ENCODE peak calls at places on chromosome 13, in nine cellular contexts. Y, C, M, U, L, D, H, X and T are unnamed samples.

GRCh38 chr13:98480915-98481510 is 95.9 kb downstream of the STK24 start:
- DNase-seq in Y (no peak), C (no peak), M (peak; percentile 26), U (no peak), L (peak; percentile 71), D (no peak), H (no peak), X (no peak), T (no peak)

GRCh38 chr13:30616927-30617314 is 799 bp upstream of the USPL1 start:
- DNase-seq in Y (no peak), C (peak; percentile 69), M (peak; percentile 97), U (no peak), L (no peak), D (peak; percentile 65), H (peak; percentile 93), X (peak; percentile 19), T (peak; percentile 54)

GRCh38 chr13:31965361-31966066 is 66.1 kb upstream of the FRY start:
- DNase-seq in Y (no peak), C (no peak), M (peak; percentile 65), U (no peak), L (no peak), D (no peak), H (no peak), X (no peak), T (no peak)

GRCh38 chr13:60335531-60335930 is 61.5 kb upstream of the TDRD3 start:
- DNase-seq in Y (no peak), C (no peak), M (peak; percentile 31), U (no peak), L (no peak), D (no peak), H (no peak), X (no peak), T (no peak)

GRCh38 chr13:29817604-29818378 is 32.6 kb downstream of the UBL3 start:
- DNase-seq in Y (no peak), C (no peak), M (no peak), U (no peak), L (no peak), D (no peak), H (peak; percentile 17), X (no peak), T (no peak)

GRCh38 chr13:25771641-25772478 is 280.0 kb downstream of the SHISA2 start:
- DNase-seq in Y (no peak), C (no peak), M (no peak), U (no peak), L (no peak), D (no peak), H (no peak), X (no peak), T (no peak)

GRCh38 chr13:39737047-39737446 is 81.6 kb downstream of the COG6 start:
- DNase-seq in Y (no peak), C (no peak), M (no peak), U (no peak), L (no peak), D (no peak), H (no peak), X (no peak), T (no peak)

GRCh38 chr13:24008679-24009078 is 111.4 kb upstream of the C1QTNF9B start:
- DNase-seq in Y (no peak), C (no peak), M (peak; percentile 5), U (no peak), L (no peak), D (no peak), H (no peak), X (no peak), T (no peak)

GRCh38 chr13:110680852-110681251 is 25.1 kb downstream of the CARS2 start:
- DNase-seq in Y (no peak), C (peak; percentile 23), M (peak; percentile 21), U (peak; percentile 12), L (peak; percentile 16), D (no peak), H (no peak), X (no peak), T (no peak)

GRCh38 chr13:66222926-66223325 is 1007.2 kb downstream of the PCDH9 start:
- DNase-seq in Y (no peak), C (no peak), M (no peak), U (no peak), L (no peak), D (no peak), H (no peak), X (no peak), T (no peak)

GRCh38 chr13:106493569-106493968 is 41.9 kb downstream of the EFNB2 start:
- DNase-seq in Y (no peak), C (no peak), M (no peak), U (no peak), L (no peak), D (no peak), H (peak; percentile 78), X (no peak), T (no peak)

GRCh38 chr13:30900952-30901749 is 4.9 kb upstream of the MEDAG start:
- DNase-seq in Y (no peak), C (no peak), M (no peak), U (no peak), L (peak; percentile 8), D (no peak), H (no peak), X (no peak), T (no peak)

GRCh38 chr13:81058211-81058915 is 717.4 kb upstream of the SPRY2 start:
- DNase-seq in Y (no peak), C (no peak), M (no peak), U (no peak), L (no peak), D (no peak), H (no peak), X (no peak), T (no peak)

GRCh38 chr13:43113603-43114002 is 90.2 kb downstream of the DNAJC15 start:
- DNase-seq in Y (no peak), C (no peak), M (no peak), U (no peak), L (no peak), D (no peak), H (no peak), X (no peak), T (no peak)

GRCh38 chr13:79295906-79296564 is 110.0 kb downstream of the RBM26 start:
- DNase-seq in Y (no peak), C (peak; percentile 13), M (no peak), U (no peak), L (no peak), D (peak; percentile 39), H (peak; percentile 53), X (no peak), T (no peak)

GRCh38 chr13:98492335-98493034 is 84.4 kb downstream of the STK24 start:
- DNase-seq in Y (no peak), C (no peak), M (no peak), U (no peak), L (no peak), D (no peak), H (no peak), X (no peak), T (no peak)

GRCh38 chr13:21338651-21339278 is 120.3 kb downstream of the ZDHHC20 start:
- DNase-seq in Y (no peak), C (no peak), M (no peak), U (no peak), L (no peak), D (no peak), H (no peak), X (peak; percentile 49), T (peak; percentile 11)

GRCh38 chr13:23988546-23989122 is 91.3 kb upstream of the C1QTNF9B start:
- DNase-seq in Y (no peak), C (no peak), M (no peak), U (no peak), L (no peak), D (no peak), H (no peak), X (no peak), T (no peak)

GRCh38 chr13:26502826-26503225 is 54.7 kb upstream of the WASF3 start:
- DNase-seq in Y (peak; percentile 7), C (no peak), M (peak; percentile 67), U (no peak), L (peak; percentile 34), D (no peak), H (no peak), X (no peak), T (no peak)

GRCh38 chr13:40993987-40994386 is 25.1 kb downstream of the ELF1 start:
- DNase-seq in Y (no peak), C (peak; percentile 92), M (no peak), U (no peak), L (no peak), D (peak; percentile 45), H (no peak), X (peak; percentile 43), T (peak; percentile 92)

GRCh38 chr13:77415253-77416127 is 88.6 kb upstream of the MYCBP2 start:
- DNase-seq in Y (no peak), C (no peak), M (no peak), U (no peak), L (no peak), D (no peak), H (no peak), X (no peak), T (no peak)

GRCh38 chr13:49026851-49027250 is 51.1 kb downstream of the FNDC3A start:
- DNase-seq in Y (no peak), C (no peak), M (peak; percentile 7), U (no peak), L (no peak), D (no peak), H (no peak), X (no peak), T (no peak)

GRCh38 chr13:48142437-48142836 is 47.5 kb upstream of the MED4 start:
- DNase-seq in Y (no peak), C (no peak), M (no peak), U (no peak), L (no peak), D (no peak), H (no peak), X (no peak), T (no peak)

GRCh38 chr13:36193151-36193855 is 21.1 kb downstream of the SOHLH2 start:
- DNase-seq in Y (no peak), C (peak; percentile 46), M (peak; percentile 39), U (no peak), L (no peak), D (no peak), H (no peak), X (no peak), T (no peak)

GRCh38 chr13:26508885-26509284 is 48.6 kb upstream of the WASF3 start:
- DNase-seq in Y (no peak), C (peak; percentile 77), M (peak; percentile 86), U (no peak), L (no peak), D (peak; percentile 48), H (no peak), X (no peak), T (no peak)